ENCODE peak calls at places on chromosomes 2 and 18, in six cellular contexts. R is anterior cingulate cortex, D is HCEC 1CT, B is endothelial cell, E is GM19239, K is H9. M is an unnamed sample.

GRCh38 chr18:58223717-58224424 is 179.8 kb downstream of the NEDD4L start:
- DNase-seq in B (no peak), D (peak), E (no peak), K (no peak), R (no peak), M (no peak)

GRCh38 chr18:57621252-57621607 is 406 bp downstream of the NARS1 start:
- DNase-seq in R (no peak), D (no peak), B (peak), E (no peak), K (no peak), M (peak)

GRCh38 chr18:78293516-78293915 is 686.1 kb upstream of the SALL3 start:
- DNase-seq in B (no peak), D (no peak), E (no peak), R (no peak), K (no peak), M (no peak)

GRCh38 chr2:162490052-162490717 is 146.3 kb downstream of the GCA start:
- DNase-seq in E (no peak), B (no peak), R (no peak), K (no peak), D (peak), M (no peak)

GRCh38 chr2:172361360-172361759 is 66.0 kb upstream of the ITGA6 start:
- DNase-seq in R (no peak), K (no peak), B (no peak), E (no peak), D (no peak), M (no peak)

GRCh38 chr2:86807462-86808275 is 17.0 kb upstream of the CD8A start:
- DNase-seq in D (no peak), R (peak), B (peak), K (peak), E (no peak), M (peak)

GRCh38 chr2:227545990-227546389 is 52.7 kb upstream of the SCYGR2 start:
- DNase-seq in B (peak), K (peak), R (no peak), E (no peak), D (no peak), M (no peak)

GRCh38 chr18:13611058-13611615 is 115.2 kb downstream of the FAM210A start:
- DNase-seq in R (peak), E (no peak), K (peak), D (no peak), B (peak), M (no peak)

GRCh38 chr2:85917887-85918795 is 29.4 kb upstream of the ST3GAL5 start:
- DNase-seq in E (no peak), B (no peak), R (no peak), D (no peak), K (no peak), M (no peak)

GRCh38 chr2:240422683-240423329 is 12.7 kb upstream of the GPC1 start:
- DNase-seq in B (no peak), E (no peak), D (no peak), R (no peak), K (no peak), M (no peak)

GRCh38 chr2:125559186-125559585 is 1096.8 kb upstream of the GYPC start:
- DNase-seq in E (no peak), D (no peak), R (no peak), B (no peak), K (no peak), M (no peak)

GRCh38 chr2:15170068-15170775 is 390.9 kb downstream of the NBAS start:
- DNase-seq in D (peak), K (peak), E (no peak), R (no peak), B (peak), M (peak)

GRCh38 chr2:105769504-105769903 is 24.8 kb downstream of the NCK2 start:
- DNase-seq in E (no peak), R (no peak), K (peak), B (peak), D (no peak), M (peak)

GRCh38 chr2:239818531-239819011 is 206.6 kb downstream of the NDUFA10 start:
- DNase-seq in B (peak), R (peak), D (no peak), E (no peak), K (peak), M (no peak)

GRCh38 chr2:59957539-59957938 is 595.9 kb downstream of the BCL11A start:
- DNase-seq in D (no peak), E (no peak), K (no peak), B (no peak), R (no peak), M (no peak)

GRCh38 chr2:74673821-74674528 is 19.9 kb downstream of the SEMA4F start:
- DNase-seq in B (no peak), K (no peak), E (no peak), D (no peak), R (no peak), M (no peak)

GRCh38 chr2:84077504-84077903 is 381.6 kb downstream of the SUCLG1 start:
- DNase-seq in E (no peak), B (peak), K (peak), R (no peak), D (no peak), M (peak)

GRCh38 chr2:4324531-4324930 is 621.2 kb downstream of the DCDC2C start:
- DNase-seq in B (no peak), E (no peak), R (no peak), K (no peak), D (no peak), M (no peak)

GRCh38 chr2:165406053-165406628 is 63.4 kb upstream of the CSRNP3 start:
- DNase-seq in B (no peak), K (peak), R (no peak), D (peak), E (no peak), M (peak)

GRCh38 chr2:20457027-20457426 is 10.2 kb downstream of the RHOB start:
- DNase-seq in E (no peak), R (no peak), D (peak), K (no peak), B (no peak), M (no peak)

GRCh38 chr18:57209697-57210096 is 62.8 kb downstream of the BOD1L2 start:
- DNase-seq in E (no peak), D (no peak), K (no peak), R (no peak), B (no peak), M (no peak)

GRCh38 chr2:232931636-232932035 is 61.6 kb downstream of the SNORC start:
- DNase-seq in E (no peak), R (peak), B (no peak), K (no peak), D (no peak), M (no peak)

GRCh38 chr2:30484145-30484544 is 37.1 kb downstream of the LCLAT1 start:
- DNase-seq in R (no peak), B (no peak), E (no peak), K (no peak), D (no peak), M (no peak)

GRCh38 chr2:60602828-60603532 is 49.5 kb upstream of the BCL11A start:
- DNase-seq in K (no peak), D (no peak), B (no peak), R (no peak), E (no peak), M (peak)